ENCODE peak calls at places on chromosomes 16 and 17, in five cellular contexts. One of them, this sample, is unnamed.

GRCh38 chr16:3004319-3004718 is 8.4 kb upstream of the CLDN9 start:
- DNase-seq in AG10803: no peak
- DNase-seq in ELF-1: no peak
- DNase-seq in nucleus accumbens: no peak
- DNase-seq in brain microvascular endothelial cell: no peak
- DNase-seq in this sample: peak; percentile 30

GRCh38 chr16:69186642-69187386 is at the start of gene SNTB2:
- DNase-seq in AG10803: peak; percentile 82
- DNase-seq in ELF-1: peak; percentile 96
- DNase-seq in nucleus accumbens: peak; percentile 65
- DNase-seq in brain microvascular endothelial cell: peak; percentile 77
- DNase-seq in this sample: peak; percentile 81

GRCh38 chr17:82204831-82205719 is 7.6 kb downstream of the CCDC57 start:
- DNase-seq in AG10803: peak; percentile 62
- DNase-seq in ELF-1: no peak
- DNase-seq in nucleus accumbens: no peak
- DNase-seq in brain microvascular endothelial cell: peak; percentile 79
- DNase-seq in this sample: peak; percentile 67

GRCh38 chr17:19338031-19338990 is 24.2 kb downstream of the B9D1 start:
- DNase-seq in AG10803: peak; percentile 22
- DNase-seq in ELF-1: peak; percentile 86
- DNase-seq in nucleus accumbens: no peak
- DNase-seq in brain microvascular endothelial cell: no peak
- DNase-seq in this sample: peak; percentile 12

GRCh38 chr16:68417711-68418301 is 30.5 kb downstream of the SMPD3 start:
- DNase-seq in AG10803: no peak
- DNase-seq in ELF-1: no peak
- DNase-seq in nucleus accumbens: no peak
- DNase-seq in brain microvascular endothelial cell: no peak
- DNase-seq in this sample: peak; percentile 63

GRCh38 chr16:11224894-11225676 is 30.9 kb downstream of the SOCS1 start:
- DNase-seq in AG10803: no peak
- DNase-seq in ELF-1: no peak
- DNase-seq in nucleus accumbens: no peak
- DNase-seq in brain microvascular endothelial cell: no peak
- DNase-seq in this sample: no peak

GRCh38 chr17:60372790-60373483 is 19.0 kb downstream of the USP32 start:
- DNase-seq in AG10803: peak; percentile 67
- DNase-seq in ELF-1: no peak
- DNase-seq in nucleus accumbens: no peak
- DNase-seq in brain microvascular endothelial cell: peak; percentile 66
- DNase-seq in this sample: peak; percentile 69

GRCh38 chr16:12271006-12271405 is 294.5 kb downstream of the SNX29 start:
- DNase-seq in AG10803: peak; percentile 23
- DNase-seq in ELF-1: peak; percentile 74
- DNase-seq in nucleus accumbens: no peak
- DNase-seq in brain microvascular endothelial cell: no peak
- DNase-seq in this sample: no peak

GRCh38 chr17:27804113-27804512 is 3.8 kb upstream of the NOS2 start:
- DNase-seq in AG10803: no peak
- DNase-seq in ELF-1: no peak
- DNase-seq in nucleus accumbens: no peak
- DNase-seq in brain microvascular endothelial cell: no peak
- DNase-seq in this sample: no peak

This sample was measured in NCI-H226.